ENCODE peak calls at places on chromosomes 4 and X, in four cellular contexts. One of them, this sample, is unnamed.

GRCh38 chr4:95675623-95676022 is 126.8 kb upstream of the UNC5C start:
- DNase-seq in GM12878: no peak
- DNase-seq in K562: no peak
- DNase-seq in HepG2: no peak
- DNase-seq in this sample: no peak

GRCh38 chr4:180809439-180809838 is 1433.8 kb upstream of the TENM3 start:
- DNase-seq in GM12878: no peak
- DNase-seq in K562: no peak
- DNase-seq in HepG2: no peak
- DNase-seq in this sample: no peak

GRCh38 chr4:663046-663437 is 11.0 kb downstream of the ATP5ME start:
- DNase-seq in GM12878: no peak
- DNase-seq in K562: no peak
- DNase-seq in HepG2: no peak
- DNase-seq in this sample: no peak

GRCh38 chr4:144732584-144733130 is 86.7 kb downstream of the HHIP start:
- DNase-seq in GM12878: no peak
- DNase-seq in K562: no peak
- DNase-seq in HepG2: no peak
- DNase-seq in this sample: no peak

GRCh38 chr4:8009710-8010534 is 70.3 kb upstream of the AFAP1 start:
- DNase-seq in GM12878: no peak
- DNase-seq in K562: no peak
- DNase-seq in HepG2: peak; percentile 42
- DNase-seq in this sample: no peak

GRCh38 chrX:12007881-12008280 is 130.4 kb upstream of the FRMPD4 start:
- DNase-seq in GM12878: no peak
- DNase-seq in K562: no peak
- DNase-seq in HepG2: no peak
- DNase-seq in this sample: peak; percentile 68

GRCh38 chrX:139560221-139560620 is 29.7 kb downstream of the F9 start:
- DNase-seq in GM12878: no peak
- DNase-seq in K562: no peak
- DNase-seq in HepG2: no peak
- DNase-seq in this sample: no peak

GRCh38 chr4:174318829-174319764 is 35.4 kb downstream of the CEP44 start:
- DNase-seq in GM12878: no peak
- DNase-seq in K562: peak; percentile 30
- DNase-seq in HepG2: peak; percentile 31
- DNase-seq in this sample: peak; percentile 36

GRCh38 chr4:140253556-140254027 is 99.6 kb upstream of the MAML3 start:
- DNase-seq in GM12878: no peak
- DNase-seq in K562: no peak
- DNase-seq in HepG2: no peak
- DNase-seq in this sample: no peak

GRCh38 chr4:85756938-85757337 is 282.0 kb downstream of the ARHGAP24 start:
- DNase-seq in GM12878: no peak
- DNase-seq in K562: peak; percentile 11
- DNase-seq in HepG2: no peak
- DNase-seq in this sample: no peak

GRCh38 chrX:103376979-103377324 is 614 bp downstream of the BEX3 start:
- DNase-seq in GM12878: no peak
- DNase-seq in K562: no peak
- DNase-seq in HepG2: no peak
- DNase-seq in this sample: peak; percentile 24

GRCh38 chr4:150769235-150769634 is 187.3 kb downstream of the MAB21L2 start:
- DNase-seq in GM12878: no peak
- DNase-seq in K562: no peak
- DNase-seq in HepG2: peak; percentile 67
- DNase-seq in this sample: peak; percentile 69

GRCh38 chr4:4427478-4427870 is 40.6 kb downstream of the NSG1 start:
- DNase-seq in GM12878: no peak
- DNase-seq in K562: no peak
- DNase-seq in HepG2: no peak
- DNase-seq in this sample: no peak

GRCh38 chr4:62835579-62835978 is 1573.7 kb downstream of the TECRL start:
- DNase-seq in GM12878: no peak
- DNase-seq in K562: no peak
- DNase-seq in HepG2: no peak
- DNase-seq in this sample: no peak

GRCh38 chrX:13721819-13722527 is 12.4 kb downstream of the TRAPPC2 start:
- DNase-seq in GM12878: no peak
- DNase-seq in K562: no peak
- DNase-seq in HepG2: no peak
- DNase-seq in this sample: no peak

GRCh38 chrX:150421816-150422215 is 58.7 kb downstream of the MAMLD1 start:
- DNase-seq in GM12878: no peak
- DNase-seq in K562: no peak
- DNase-seq in HepG2: no peak
- DNase-seq in this sample: no peak

GRCh38 chr4:94728056-94728766 is 29.5 kb upstream of the BMPR1B start:
- DNase-seq in GM12878: no peak
- DNase-seq in K562: no peak
- DNase-seq in HepG2: no peak
- DNase-seq in this sample: no peak

GRCh38 chr4:41532880-41533279 is 5.1 kb upstream of the LIMCH1 start:
- DNase-seq in GM12878: no peak
- DNase-seq in K562: no peak
- DNase-seq in HepG2: no peak
- DNase-seq in this sample: no peak

DNA sequence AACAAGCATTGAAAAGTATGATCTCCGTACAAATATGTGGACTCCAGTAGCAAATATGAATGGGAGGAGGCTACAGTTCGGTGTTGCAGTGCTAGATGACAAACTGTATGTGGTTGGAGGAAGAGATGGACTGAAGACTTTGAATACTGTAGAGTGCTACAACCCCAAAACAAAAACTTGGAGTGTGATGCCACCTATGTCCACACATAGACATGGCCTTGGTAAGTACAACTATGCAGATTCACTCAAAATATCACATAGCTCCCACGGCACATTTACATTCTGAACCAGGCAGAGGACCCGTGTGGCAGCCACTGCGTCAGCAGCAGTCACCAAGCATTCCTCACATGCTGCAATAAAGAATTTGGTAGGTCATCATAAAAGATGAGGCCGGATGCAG is 41.3 kb downstream of the KLHL5 start:
- DNase-seq in GM12878: no peak
- DNase-seq in K562: no peak
- DNase-seq in HepG2: no peak
- DNase-seq in this sample: peak; percentile 33
- TF ChIP-seq POLR2AphosphoS2 in GM12878: no peak
- TF ChIP-seq POLR2AphosphoS2 in K562: no peak
- TF ChIP-seq POLR2AphosphoS2 in HepG2: no peak
- TF ChIP-seq POLR2AphosphoS2 in this sample: no peak

GRCh38 chrX:46198858-46199257 is 346.4 kb downstream of the ZNF674 start:
- DNase-seq in GM12878: no peak
- DNase-seq in K562: no peak
- DNase-seq in HepG2: peak; percentile 73
- DNase-seq in this sample: no peak
- TF ChIP-seq POLR2AphosphoS2 in GM12878: no peak
- TF ChIP-seq POLR2AphosphoS2 in K562: no peak
- TF ChIP-seq POLR2AphosphoS2 in HepG2: no peak
- TF ChIP-seq POLR2AphosphoS2 in this sample: no peak

DNA sequence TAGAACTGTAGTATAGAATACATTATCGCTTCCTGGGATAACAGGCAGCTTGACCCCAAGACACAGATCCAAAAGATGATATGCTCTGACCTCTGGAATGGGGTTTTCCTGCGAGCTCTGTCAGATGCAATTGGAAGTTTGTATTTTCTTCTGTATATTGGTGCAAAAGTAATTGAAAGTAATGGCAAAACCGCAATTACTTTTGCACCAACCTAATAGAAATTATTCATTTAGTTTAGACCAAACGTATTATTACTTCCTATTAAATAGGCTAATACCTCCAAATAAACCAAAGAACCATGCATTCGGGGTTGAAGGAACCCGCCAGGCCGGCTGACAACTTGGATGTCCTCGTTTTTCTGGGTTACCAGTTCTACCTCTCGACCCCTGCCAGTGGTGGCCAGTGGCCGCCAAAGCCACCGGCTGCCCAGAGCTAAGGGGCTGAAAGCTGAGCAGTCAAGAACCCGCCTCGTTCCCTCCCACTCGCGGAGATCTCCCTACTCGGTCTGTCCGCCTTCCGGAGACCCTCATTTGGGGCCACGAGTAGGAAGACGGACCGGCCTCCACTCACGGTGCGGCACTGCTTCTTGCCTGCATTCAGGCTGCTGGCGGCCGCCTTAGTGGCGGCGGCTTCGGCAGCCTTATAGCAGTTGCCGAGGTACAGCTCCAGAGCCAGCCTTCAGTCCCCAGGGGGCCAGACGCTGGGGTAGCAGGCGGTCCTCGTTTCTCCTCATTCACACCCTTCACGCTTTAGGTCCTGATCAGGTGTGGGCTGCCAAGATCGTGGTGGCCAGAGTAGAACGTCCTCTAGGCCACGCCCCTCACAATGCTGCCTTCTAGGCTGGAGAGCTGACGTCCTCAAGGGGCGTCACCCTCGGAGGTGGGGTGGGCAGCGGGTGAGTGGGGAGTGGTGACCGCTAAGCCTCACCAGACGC is 121.9 kb downstream of the RBMX2 start:
- DNase-seq in GM12878: no peak
- DNase-seq in K562: peak; percentile 78
- DNase-seq in HepG2: no peak
- DNase-seq in this sample: no peak
- TF ChIP-seq POLR2AphosphoS2 in GM12878: no peak
- TF ChIP-seq POLR2AphosphoS2 in K562: no peak
- TF ChIP-seq POLR2AphosphoS2 in HepG2: no peak
- TF ChIP-seq POLR2AphosphoS2 in this sample: no peak

GRCh38 chr4:128347930-128348660 is 60.5 kb upstream of the PGRMC2 start:
- DNase-seq in GM12878: no peak
- DNase-seq in K562: no peak
- DNase-seq in HepG2: no peak
- DNase-seq in this sample: no peak
- TF ChIP-seq POLR2AphosphoS2 in GM12878: no peak
- TF ChIP-seq POLR2AphosphoS2 in K562: no peak
- TF ChIP-seq POLR2AphosphoS2 in HepG2: no peak
- TF ChIP-seq POLR2AphosphoS2 in this sample: no peak

GRCh38 chr4:36249605-36250004 is 5.3 kb upstream of the ARAP2 start:
- DNase-seq in GM12878: no peak
- DNase-seq in K562: no peak
- DNase-seq in HepG2: no peak
- DNase-seq in this sample: no peak

GRCh38 chr4:36241771-36242170 is 2.5 kb downstream of the ARAP2 start:
- DNase-seq in GM12878: peak; percentile 53
- DNase-seq in K562: no peak
- DNase-seq in HepG2: no peak
- DNase-seq in this sample: no peak

GRCh38 chr4:36243355-36244256 is 708 bp downstream of the ARAP2 start:
- DNase-seq in GM12878: no peak
- DNase-seq in K562: no peak
- DNase-seq in HepG2: no peak
- DNase-seq in this sample: peak; percentile 3

GRCh38 chr4:36242629-36243354 is 1.5 kb downstream of the ARAP2 start:
- DNase-seq in GM12878: no peak
- DNase-seq in K562: no peak
- DNase-seq in HepG2: no peak
- DNase-seq in this sample: no peak

DNA sequence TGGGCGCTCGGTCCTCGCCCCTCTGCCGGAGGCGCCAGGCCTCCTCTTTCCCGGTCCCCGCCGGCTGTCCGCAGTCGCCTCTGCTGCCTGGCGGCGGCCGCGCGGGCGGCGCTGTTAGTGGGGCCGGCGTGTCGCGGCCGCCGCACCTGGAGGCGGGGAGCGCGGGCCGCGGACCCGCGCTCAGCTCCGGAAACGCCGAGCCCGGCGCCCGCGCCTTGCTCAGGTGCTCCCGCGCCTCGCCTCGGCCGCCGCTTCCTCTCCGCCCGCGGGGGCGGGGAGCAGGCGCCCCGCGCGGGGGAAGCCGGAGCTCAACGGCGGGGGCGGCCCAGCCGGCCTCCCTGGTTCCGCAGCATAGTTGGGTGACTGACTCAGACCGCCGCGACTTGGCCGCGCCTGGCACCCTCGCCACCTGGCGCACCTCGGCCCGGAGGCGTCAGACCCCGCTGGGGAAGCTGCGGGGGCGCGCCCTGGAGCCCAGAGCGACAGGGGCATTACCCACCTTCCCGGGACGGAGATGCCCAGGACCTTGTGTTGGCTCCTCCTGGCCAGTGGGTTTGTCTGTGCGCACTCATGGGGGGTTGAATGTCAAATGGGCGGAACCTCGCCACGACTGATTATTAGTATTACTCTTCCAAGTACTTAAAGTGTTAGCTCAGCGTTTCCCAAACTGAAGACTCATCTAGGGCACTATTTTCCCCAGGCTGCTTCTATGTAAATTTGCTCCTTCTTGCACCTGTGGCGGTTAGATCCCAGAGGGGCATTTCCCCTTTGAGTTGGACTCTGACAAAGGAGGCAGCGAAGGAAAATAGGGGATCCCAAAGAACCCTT is at the start of gene ARAP2:
- DNase-seq in GM12878: no peak
- DNase-seq in K562: peak; percentile 7
- DNase-seq in HepG2: no peak
- DNase-seq in this sample: peak; percentile 15
- TF ChIP-seq POLR2AphosphoS2 in GM12878: no peak
- TF ChIP-seq POLR2AphosphoS2 in K562: no peak
- TF ChIP-seq POLR2AphosphoS2 in HepG2: no peak
- TF ChIP-seq POLR2AphosphoS2 in this sample: no peak

GRCh38 chr4:185054257-185054656 is 36.0 kb downstream of the HELT start:
- DNase-seq in GM12878: no peak
- DNase-seq in K562: no peak
- DNase-seq in HepG2: no peak
- DNase-seq in this sample: no peak
- TF ChIP-seq POLR2AphosphoS2 in GM12878: no peak
- TF ChIP-seq POLR2AphosphoS2 in K562: no peak
- TF ChIP-seq POLR2AphosphoS2 in HepG2: no peak
- TF ChIP-seq POLR2AphosphoS2 in this sample: no peak